ENCODE peak calls at places on chromosome 3, in seven cellular contexts. J, O, G, Z, Y, Q and U are unnamed samples.
A peak's percentile ranks its signal among the peaks of the same experiment; 100 is the strongest.

GRCh38 chr3:170572665-170573253 is 13.1 kb downstream of the SLC7A14 start:
- DNase-seq in J (no peak), O (no peak), G (no peak), Z (peak; percentile 25), Y (no peak), Q (no peak), U (no peak)

GRCh38 chr3:147921044-147921443 is 511.9 kb downstream of the ZIC1 start:
- DNase-seq in J (no peak), O (no peak), G (no peak), Z (no peak), Y (no peak), Q (no peak), U (no peak)

GRCh38 chr3:10280177-10280529 is 12.6 kb downstream of the GHRL start:
- DNase-seq in J (no peak), O (no peak), G (no peak), Z (no peak), Y (no peak), Q (no peak), U (no peak)

GRCh38 chr3:33278106-33278672 is 947 bp downstream of the FBXL2 start:
- DNase-seq in J (no peak), O (no peak), G (no peak), Z (no peak), Y (no peak), Q (no peak), U (no peak)

GRCh38 chr3:150217691-150218090 is 190.4 kb upstream of the TSC22D2 start:
- DNase-seq in J (no peak), O (no peak), G (no peak), Z (no peak), Y (no peak), Q (no peak), U (no peak)

GRCh38 chr3:5663604-5664003 is 476.1 kb downstream of the EDEM1 start:
- DNase-seq in J (no peak), O (no peak), G (no peak), Z (no peak), Y (no peak), Q (no peak), U (no peak)

GRCh38 chr3:51676102-51676640 is 5.1 kb downstream of the TEX264 start:
- DNase-seq in J (no peak), O (no peak), G (no peak), Z (no peak), Y (no peak), Q (no peak), U (no peak)

GRCh38 chr3:46701211-46701939 is at the start of gene TMIE:
- DNase-seq in J (no peak), O (no peak), G (peak; percentile 62), Z (no peak), Y (no peak), Q (no peak), U (no peak)

GRCh38 chr3:50372349-50372748 is 13.0 kb upstream of the TMEM115 start:
- DNase-seq in J (no peak), O (no peak), G (no peak), Z (no peak), Y (no peak), Q (no peak), U (no peak)

GRCh38 chr3:151305778-151306157 is 10.9 kb downstream of the GPR87 start:
- DNase-seq in J (no peak), O (no peak), G (no peak), Z (no peak), Y (no peak), Q (no peak), U (no peak)

GRCh38 chr3:52892625-52893311 is 4.6 kb downstream of the STIMATE start:
- DNase-seq in J (no peak), O (no peak), G (no peak), Z (no peak), Y (no peak), Q (no peak), U (no peak)

GRCh38 chr3:126442849-126443229 is 32.9 kb downstream of the ZXDC start:
- DNase-seq in J (no peak), O (no peak), G (no peak), Z (no peak), Y (no peak), Q (no peak), U (no peak)

GRCh38 chr3:5185093-5185673 is 2.3 kb upstream of the EDEM1 start:
- DNase-seq in J (no peak), O (no peak), G (no peak), Z (no peak), Y (no peak), Q (no peak), U (no peak)

GRCh38 chr3:179278151-179278550 is 27.2 kb upstream of the KCNMB3 start:
- DNase-seq in J (no peak), O (no peak), G (no peak), Z (no peak), Y (no peak), Q (no peak), U (no peak)

GRCh38 chr3:170154084-170154483 is 27.4 kb downstream of the PHC3 start:
- DNase-seq in J (no peak), O (no peak), G (no peak), Z (no peak), Y (no peak), Q (no peak), U (no peak)

GRCh38 chr3:12929801-12930200 is 88.4 kb upstream of the RPL32 start:
- DNase-seq in J (no peak), O (no peak), G (no peak), Z (no peak), Y (no peak), Q (no peak), U (no peak)